ENCODE peak calls at places on chromosomes 5 and 9, in eight cellular contexts. H, P, O, U, R, N, M and A are unnamed samples.

GRCh38 chr9:122379340-122379739 is 8.5 kb downstream of the PTGS1 start:
- DNase-seq in H (no peak), P (no peak), O (no peak), U (no peak), R (no peak), N (no peak), M (no peak), A (no peak)

GRCh38 chr5:135667662-135668061 is 88.9 kb upstream of the CXCL14 start:
- DNase-seq in H (no peak), P (no peak), O (no peak), U (no peak), R (no peak), N (no peak), M (no peak), A (no peak)

GRCh38 chr9:109910616-109911568 is 130.9 kb downstream of the PALM2AKAP2 start:
- DNase-seq in H (peak), P (peak), O (no peak), U (peak), R (no peak), N (peak), M (no peak), A (no peak)

GRCh38 chr5:137751869-137752491 is 2.2 kb downstream of the HNRNPA0 start:
- DNase-seq in H (peak), P (peak), O (no peak), U (peak), R (no peak), N (peak), M (no peak), A (no peak)

GRCh38 chr9:34511160-34511513 is 11.7 kb downstream of the ENHO start:
- DNase-seq in H (no peak), P (no peak), O (no peak), U (no peak), R (no peak), N (no peak), M (no peak), A (no peak)

GRCh38 chr5:42599106-42599505 is 157.5 kb upstream of the CCDC152 start:
- DNase-seq in H (no peak), P (no peak), O (no peak), U (no peak), R (no peak), N (no peak), M (no peak), A (no peak)

GRCh38 chr5:33806736-33807442 is 84.9 kb downstream of the ADAMTS12 start:
- DNase-seq in H (peak), P (peak), O (no peak), U (no peak), R (no peak), N (no peak), M (no peak), A (no peak)

GRCh38 chr5:41335596-41335995 is 122.3 kb upstream of the C6 start:
- DNase-seq in H (no peak), P (no peak), O (no peak), U (no peak), R (no peak), N (no peak), M (no peak), A (no peak)

GRCh38 chr5:142529626-142530278 is 156.1 kb downstream of the FGF1 start:
- DNase-seq in H (peak), P (peak), O (no peak), U (no peak), R (no peak), N (no peak), M (no peak), A (no peak)

GRCh38 chr5:28862137-28862859 is 1823.9 kb upstream of the CDH9 start:
- DNase-seq in H (no peak), P (no peak), O (no peak), U (no peak), R (no peak), N (no peak), M (no peak), A (no peak)

GRCh38 chr9:131358438-131359029 is 35.4 kb upstream of the PRRC2B start:
- DNase-seq in H (no peak), P (no peak), O (no peak), U (no peak), R (no peak), N (no peak), M (no peak), A (no peak)

GRCh38 chr5:107700486-107700885 is 29.7 kb upstream of the EFNA5 start:
- DNase-seq in H (no peak), P (no peak), O (no peak), U (no peak), R (no peak), N (no peak), M (no peak), A (no peak)

GRCh38 chr5:137072376-137073174 is 426.6 kb downstream of the SPOCK1 start:
- DNase-seq in H (peak), P (no peak), O (no peak), U (no peak), R (no peak), N (no peak), M (no peak), A (no peak)

GRCh38 chr5:17180957-17181723 is 36.3 kb upstream of the BASP1 start:
- DNase-seq in H (peak), P (peak), O (no peak), U (peak), R (no peak), N (no peak), M (no peak), A (no peak)

GRCh38 chr9:100196215-100196614 is 97.2 kb downstream of the INVS start:
- DNase-seq in H (no peak), P (no peak), O (no peak), U (no peak), R (no peak), N (no peak), M (no peak), A (no peak)

GRCh38 chr9:78292716-78293497 is 4.0 kb upstream of the PSAT1 start:
- DNase-seq in H (no peak), P (no peak), O (no peak), U (no peak), R (no peak), N (no peak), M (no peak), A (no peak)

GRCh38 chr5:178207917-178208280 is 3.6 kb downstream of the HNRNPAB start:
- DNase-seq in H (no peak), P (no peak), O (no peak), U (no peak), R (no peak), N (no peak), M (no peak), A (no peak)

GRCh38 chr5:107149243-107149642 is 521.5 kb downstream of the EFNA5 start:
- DNase-seq in H (no peak), P (no peak), O (no peak), U (no peak), R (no peak), N (no peak), M (no peak), A (no peak)

GRCh38 chr5:107396351-107396690 is 274.4 kb downstream of the EFNA5 start:
- DNase-seq in H (no peak), P (no peak), O (no peak), U (no peak), R (no peak), N (no peak), M (no peak), A (no peak)

GRCh38 chr9:112332272-112332671 is 1.1 kb downstream of the PTBP3 start:
- DNase-seq in H (no peak), P (no peak), O (no peak), U (no peak), R (no peak), N (no peak), M (no peak), A (no peak)